ENCODE peak calls at places on chromosomes 12 and 14, in ten cellular contexts. I is C1 segment of cervical spinal cord; S is AML-193; U is HL-60; H is amniotic stem cell; P is GM12865; J is foreskin fibroblast; A is NCI-H1436; L is HS-27A; T is naive thymus-derived CD8-positive, alpha-beta T cell. B is an unnamed sample.

GRCh38 chr12:19382111-19382526 is 57.2 kb upstream of the AEBP2 start:
- DNase-seq in I (no peak), S (no peak), U (no peak), H (peak; percentile 75), P (peak; percentile 83), J (peak; percentile 61), A (peak; percentile 6), L (peak; percentile 49), T (peak; percentile 6), B (no peak)

GRCh38 chr12:92597997-92598396 is 104.8 kb upstream of the PLEKHG7 start:
- DNase-seq in I (no peak), S (no peak), U (no peak), H (no peak), P (no peak), J (peak; percentile 70), A (no peak), L (peak; percentile 55), T (no peak), B (no peak)

GRCh38 chr12:89179983-89180382 is 172.3 kb downstream of the DUSP6 start:
- DNase-seq in I (no peak), S (peak; percentile 90), U (peak; percentile 53), H (no peak), P (no peak), J (peak; percentile 96), A (no peak), L (no peak), T (no peak), B (no peak)

GRCh38 chr14:36207500-36207899 is 31.0 kb upstream of the PTCSC3 start:
- DNase-seq in I (no peak), S (no peak), U (no peak), H (no peak), P (no peak), J (no peak), A (no peak), L (no peak), T (no peak), B (no peak)

GRCh38 chr12:52032431-52032796 is 18.8 kb upstream of the NR4A1 start:
- DNase-seq in I (peak; percentile 62), S (no peak), U (no peak), H (no peak), P (no peak), J (peak; percentile 61), A (no peak), L (no peak), T (no peak), B (no peak)

GRCh38 chr14:34583525-34583924 is 44.0 kb upstream of the EAPP start:
- DNase-seq in I (no peak), S (no peak), U (no peak), H (no peak), P (no peak), J (no peak), A (no peak), L (no peak), T (no peak), B (no peak)

GRCh38 chr12:80937391-80938238 is at the start of gene LIN7A:
- DNase-seq in I (peak; percentile 28), S (no peak), U (peak; percentile 56), H (peak; percentile 10), P (peak; percentile 13), J (peak; percentile 37), A (peak; percentile 73), L (no peak), T (no peak), B (peak; percentile 53)

GRCh38 chr12:9864913-9865675 is 4.1 kb downstream of the CLEC2B start:
- DNase-seq in I (no peak), S (no peak), U (no peak), H (no peak), P (peak; percentile 28), J (no peak), A (no peak), L (no peak), T (no peak), B (no peak)

GRCh38 chr12:95723693-95724384 is 66.7 kb downstream of the NTN4 start:
- DNase-seq in I (no peak), S (no peak), U (no peak), H (no peak), P (no peak), J (no peak), A (no peak), L (no peak), T (no peak), B (no peak)

GRCh38 chr14:50013934-50014333 is 102.4 kb downstream of the VCPKMT start:
- DNase-seq in I (no peak), S (no peak), U (no peak), H (no peak), P (no peak), J (no peak), A (no peak), L (no peak), T (no peak), B (no peak)

GRCh38 chr14:50022661-50023060 is 93.7 kb downstream of the VCPKMT start:
- DNase-seq in I (no peak), S (no peak), U (no peak), H (no peak), P (no peak), J (no peak), A (no peak), L (no peak), T (no peak), B (no peak)